ENCODE peak calls at places on chromosomes 6 and 20, in four cellular contexts. Z, S, V and N are unnamed samples. For H3K4me1, the result is how much of the 10 kb centered on the place peaks cover.

GRCh38 chr6:56381852-56382251 is 134.5 kb upstream of the COL21A1 start:
- DNase-seq in Z (no peak), S (no peak), V (peak), N (peak)

GRCh38 chr6:32442977-32443552 is 3.4 kb downstream of the HLA-DRA start:
- DNase-seq in Z (no peak), S (no peak), V (no peak), N (no peak)

GRCh38 chr20:36454664-36455427 is 86.5 kb upstream of the MYL9 start:
- DNase-seq in Z (peak), S (no peak), V (no peak), N (no peak)

GRCh38 chr20:41956316-41957050 is 338.3 kb upstream of the CHD6 start:
- DNase-seq in Z (peak), S (peak), V (no peak), N (peak)

GRCh38 chr6:52712136-52712535 is 41.2 kb downstream of the TMEM14A start:
- DNase-seq in Z (no peak), S (no peak), V (peak), N (no peak)

GRCh38 chr20:15446373-15446772 is 1109.0 kb upstream of the FLRT3 start:
- DNase-seq in Z (no peak), S (no peak), V (no peak), N (peak)

GRCh38 chr20:63854766-63855362 is 6.4 kb upstream of the ABHD16B start:
- DNase-seq in Z (no peak), S (no peak), V (no peak), N (no peak)

GRCh38 chr6:133746417-133746770 is 142.5 kb upstream of the TCF21 start:
- DNase-seq in Z (no peak), S (no peak), V (no peak), N (peak)

GRCh38 chr20:23659989-23660837 is 22.5 kb upstream of the CST3 start:
- DNase-seq in Z (no peak), S (no peak), V (peak), N (no peak)

GRCh38 chr6:26311385-26312095 is 53.5 kb upstream of the BTN3A2 start:
- DNase-seq in Z (peak), S (no peak), V (peak), N (peak)

GRCh38 chr6:40352006-40352405 is 235.2 kb downstream of the LRFN2 start:
- DNase-seq in Z (no peak), S (no peak), V (no peak), N (no peak)

GRCh38 chr6:125301435-125302391 is at the start of gene HDDC2:
- DNase-seq in Z (peak), S (no peak), V (peak), N (peak)

GRCh38 chr6:3284436-3284876 is 25.7 kb downstream of the PSMG4 start:
- DNase-seq in Z (no peak), S (no peak), V (no peak), N (no peak)

GRCh38 chr20:33070413-33071053 is 8.9 kb upstream of the BPIFB4 start:
- DNase-seq in Z (no peak), S (no peak), V (no peak), N (no peak)

GRCh38 chr6:25832307-25832662 is 433 bp upstream of the SLC17A1 start:
- DNase-seq in Z (no peak), S (no peak), V (no peak), N (no peak)

GRCh38 chr20:38237381-38237780 is 23.2 kb downstream of the KIAA1755 start:
- DNase-seq in Z (no peak), S (no peak), V (no peak), N (no peak)

GRCh38 chr6:34056301-34056700 is 89.6 kb downstream of the GRM4 start:
- DNase-seq in Z (peak), S (peak), V (peak), N (peak)

GRCh38 chr6:42025066-42025789 is 25.1 kb upstream of the TAF8 start:
- DNase-seq in Z (no peak), S (no peak), V (no peak), N (no peak)

GRCh38 chr6:42022755-42023384 is 27.5 kb upstream of the TAF8 start:
- DNase-seq in Z (no peak), S (no peak), V (no peak), N (no peak)

GRCh38 chr6:42021847-42022754 is 28.2 kb upstream of the TAF8 start:
- DNase-seq in Z (no peak), S (no peak), V (no peak), N (no peak)

GRCh38 chr6:42017021-42017643 is 33.2 kb upstream of the TAF8 start:
- DNase-seq in Z (no peak), S (no peak), V (peak), N (no peak)

GRCh38 chr6:42020967-42021366 is 29.4 kb upstream of the TAF8 start:
- DNase-seq in Z (no peak), S (no peak), V (no peak), N (no peak)
- H3K4me1 ChIP-seq in Z (under half), S (under half), V (under half), N (under half)

DNA sequence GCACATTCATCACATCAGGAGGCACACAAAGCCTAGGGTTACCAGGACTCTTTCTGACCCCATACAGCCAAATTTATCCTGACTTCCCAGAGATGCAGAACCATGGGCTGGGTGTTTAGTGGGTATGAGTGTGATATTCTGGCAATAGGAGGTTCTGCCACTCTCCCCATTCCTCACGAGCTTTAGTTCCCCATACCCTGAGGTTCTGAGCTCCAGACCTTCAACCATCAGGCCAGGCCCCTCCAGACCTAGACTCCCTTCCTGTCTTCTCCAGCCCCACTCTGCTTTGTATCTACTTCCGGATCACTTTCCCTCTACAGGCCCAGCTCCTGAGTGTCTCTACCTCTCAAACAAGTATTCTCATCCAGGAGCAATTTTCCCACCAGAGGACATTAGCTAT is 4.4 kb downstream of the HLA-F start:
- DNase-seq in Z (no peak), S (no peak), V (no peak), N (no peak)
- H3K23ac ChIP-seq in Z (no peak), S (no peak), V (no peak), N (no peak)

GRCh38 chr6:142821860-142822259 is 123.1 kb downstream of the HIVEP2 start:
- DNase-seq in Z (no peak), S (no peak), V (no peak), N (no peak)

GRCh38 chr6:142823579-142823902 is 121.4 kb downstream of the HIVEP2 start:
- DNase-seq in Z (no peak), S (no peak), V (no peak), N (no peak)

GRCh38 chr6:142821164-142821716 is 123.7 kb downstream of the HIVEP2 start:
- DNase-seq in Z (no peak), S (no peak), V (no peak), N (no peak)

GRCh38 chr6:142822882-142823578 is 121.9 kb downstream of the HIVEP2 start:
- DNase-seq in Z (peak), S (peak), V (no peak), N (peak)

DNA sequence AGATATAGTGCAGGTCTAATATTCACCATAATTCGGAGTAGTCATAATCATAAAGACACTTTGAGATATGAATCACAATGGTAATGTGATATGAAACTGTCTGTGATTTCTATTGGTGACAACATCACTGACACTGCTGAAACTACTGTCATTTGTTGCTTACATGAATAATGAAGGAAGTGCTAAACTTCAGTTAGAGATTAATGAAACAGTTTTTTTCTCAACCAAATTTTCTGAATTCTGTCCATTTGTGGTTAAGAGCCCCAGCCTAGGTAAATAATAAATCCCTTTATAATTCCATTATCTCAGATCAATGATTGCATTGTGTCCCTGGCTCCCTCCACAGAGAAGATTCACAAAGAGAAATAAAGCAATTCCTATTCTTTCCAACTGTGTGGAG is 122.6 kb downstream of the HIVEP2 start:
- DNase-seq in Z (no peak), S (no peak), V (no peak), N (no peak)
- H3K4me1 ChIP-seq in Z (under half), S (under half), V (under half), N (under half)

DNA sequence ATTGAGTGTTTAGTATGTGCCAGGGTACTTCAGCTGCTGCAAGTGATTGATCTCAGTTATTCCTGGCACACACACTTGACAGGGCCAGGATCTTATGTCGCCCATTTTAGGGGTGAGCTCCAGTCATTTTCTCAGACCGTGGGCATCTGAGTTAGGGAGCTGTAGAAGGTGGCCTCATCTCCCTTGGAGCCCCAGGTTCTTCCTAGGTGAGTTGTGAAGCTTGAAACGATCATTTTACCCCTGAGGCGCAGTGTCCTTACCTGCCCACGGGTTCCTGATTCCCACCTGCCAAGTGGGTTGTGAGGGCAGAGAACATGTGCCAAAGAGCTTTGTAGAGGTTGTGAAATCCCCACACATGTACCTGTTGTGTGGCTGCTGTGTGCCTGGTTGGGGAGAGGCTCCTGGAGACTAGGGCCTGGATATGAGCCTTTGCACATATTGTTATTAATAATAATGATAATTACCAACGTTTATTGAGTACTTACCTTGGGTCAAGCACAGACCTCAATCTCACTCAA is 465 bp upstream of the KCNS1 start:
- DNase-seq in Z (no peak), S (no peak), V (no peak), N (no peak)
- H3K23ac ChIP-seq in Z (no peak), S (no peak), V (no peak), N (no peak)

GRCh38 chr20:10433014-10433622 is 904 bp downstream of the MKKS start:
- DNase-seq in Z (no peak), S (no peak), V (peak), N (no peak)
- H3K4me1 ChIP-seq in Z (under half), S (under half), V (under half), N (under half)

GRCh38 chr6:20404641-20405032 is 3.0 kb downstream of the E2F3 start:
- DNase-seq in Z (peak), S (no peak), V (peak), N (peak)

GRCh38 chr6:20401403-20402180 is at the start of gene E2F3:
- DNase-seq in Z (peak), S (peak), V (peak), N (peak)

GRCh38 chr6:20403766-20404640 is 2.3 kb downstream of the E2F3 start:
- DNase-seq in Z (peak), S (no peak), V (peak), N (peak)

GRCh38 chr6:20402181-20403079 is 751 bp downstream of the E2F3 start:
- DNase-seq in Z (peak), S (no peak), V (no peak), N (peak)

GRCh38 chr6:20403080-20403765 is 1.5 kb downstream of the E2F3 start:
- DNase-seq in Z (peak), S (peak), V (peak), N (peak)
- H3K23ac ChIP-seq in Z (no peak), S (no peak), V (no peak), N (no peak)

GRCh38 chr6:7238526-7238899 is 74.5 kb downstream of the SSR1 start:
- DNase-seq in Z (no peak), S (no peak), V (no peak), N (no peak)
- H3K4me1 ChIP-seq in Z (under half), S (under half), V (under half), N (under half)

GRCh38 chr6:11295969-11296368 is 63.5 kb upstream of the NEDD9 start:
- DNase-seq in Z (no peak), S (no peak), V (no peak), N (no peak)
- H3K23ac ChIP-seq in Z (no peak), S (no peak), V (no peak), N (no peak)

DNA sequence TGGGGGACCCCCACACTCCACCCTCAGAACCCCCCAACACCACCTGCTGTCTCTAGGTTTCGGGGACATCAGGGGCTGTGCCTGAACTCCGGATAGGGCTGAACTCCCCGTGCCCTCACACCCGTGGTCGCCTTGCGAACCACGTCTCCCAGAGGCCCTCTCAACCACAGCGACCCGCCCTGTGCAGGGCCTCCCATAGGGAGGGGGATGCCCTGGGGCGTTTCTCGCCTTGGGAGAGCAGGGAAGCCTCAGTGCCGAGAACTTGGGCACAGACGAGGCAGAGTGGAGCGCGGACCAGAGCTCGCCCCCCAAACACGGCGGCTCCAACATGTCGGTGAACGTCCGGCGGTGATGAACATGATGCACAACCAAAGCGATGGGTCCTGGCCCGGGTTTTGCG is 6.7 kb downstream of the FRMD1 start:
- DNase-seq in Z (no peak), S (no peak), V (no peak), N (no peak)
- H3K4me1 ChIP-seq in Z (under half), S (under half), V (under half), N (under half)